ENCODE peak calls at places on chromosomes 3 and 15, in seven cellular contexts. Y is effector memory CD4-positive, alpha-beta T cell; B is testis; S is colonic mucosa; C is cardiac muscle cell; J is naive thymus-derived CD4-positive, alpha-beta T cell; Z is Peyer's patch. V is an unnamed sample.

GRCh38 chr3:161796780-161797179 is 300.2 kb downstream of the OTOL1 start:
- DNase-seq in B (no peak), Z (no peak), S (no peak), J (no peak), C (no peak), Y (no peak), V (no peak)

GRCh38 chr3:15339786-15340215 is 7.4 kb upstream of the SH3BP5 start:
- DNase-seq in C (no peak), S (no peak), B (no peak), J (no peak), Z (no peak), Y (no peak), V (no peak)

GRCh38 chr15:59303641-59304433 is 68.8 kb downstream of the MYO1E start:
- DNase-seq in Z (no peak), Y (no peak), C (no peak), J (no peak), B (no peak), S (no peak), V (no peak)

GRCh38 chr3:5004319-5005152 is 25.3 kb downstream of the BHLHE40 start:
- DNase-seq in S (no peak), Z (no peak), B (no peak), J (no peak), C (no peak), Y (no peak), V (no peak)

GRCh38 chr3:144677118-144677517 is 705.5 kb downstream of the DIPK2A start:
- DNase-seq in Z (no peak), J (no peak), B (no peak), Y (no peak), S (no peak), C (no peak), V (no peak)

GRCh38 chr3:193932576-193932975 is 203.4 kb upstream of the HES1 start:
- DNase-seq in J (no peak), Y (no peak), B (no peak), Z (no peak), C (no peak), S (no peak), V (no peak)

GRCh38 chr15:40825661-40826088 is 2.8 kb downstream of the PPP1R14D start:
- DNase-seq in C (no peak), B (no peak), S (peak; percentile 86), Y (no peak), Z (no peak), J (no peak), V (no peak)

GRCh38 chr3:85697156-85697555 is 738.4 kb downstream of the CADM2 start:
- DNase-seq in B (no peak), S (no peak), C (no peak), Z (no peak), Y (no peak), J (no peak), V (no peak)

GRCh38 chr3:111954228-111954990 is 24.4 kb upstream of the ABHD10 start:
- DNase-seq in Y (no peak), S (no peak), J (no peak), B (no peak), Z (no peak), C (no peak), V (no peak)

GRCh38 chr3:101827211-101828174 is 21.8 kb upstream of the NFKBIZ start:
- DNase-seq in C (peak; percentile 89), Y (peak; percentile 72), J (peak; percentile 83), S (peak; percentile 84), Z (peak; percentile 90), B (peak; percentile 80), V (peak; percentile 67)

GRCh38 chr3:161296814-161297213 is 74.5 kb downstream of the SPTSSB start:
- DNase-seq in B (no peak), C (no peak), Z (no peak), Y (no peak), S (no peak), J (no peak), V (no peak)

GRCh38 chr3:124767259-124767658 is 37.0 kb downstream of the UMPS start:
- DNase-seq in C (no peak), Z (no peak), J (no peak), B (no peak), Y (no peak), S (no peak), V (no peak)
- H3K27ac ChIP-seq in C (no peak overlapping the region), Z (no peak overlapping the region), J (no peak overlapping the region), B (no peak overlapping the region), Y (no peak overlapping the region), S (no peak overlapping the region), V (no peak overlapping the region)

DNA sequence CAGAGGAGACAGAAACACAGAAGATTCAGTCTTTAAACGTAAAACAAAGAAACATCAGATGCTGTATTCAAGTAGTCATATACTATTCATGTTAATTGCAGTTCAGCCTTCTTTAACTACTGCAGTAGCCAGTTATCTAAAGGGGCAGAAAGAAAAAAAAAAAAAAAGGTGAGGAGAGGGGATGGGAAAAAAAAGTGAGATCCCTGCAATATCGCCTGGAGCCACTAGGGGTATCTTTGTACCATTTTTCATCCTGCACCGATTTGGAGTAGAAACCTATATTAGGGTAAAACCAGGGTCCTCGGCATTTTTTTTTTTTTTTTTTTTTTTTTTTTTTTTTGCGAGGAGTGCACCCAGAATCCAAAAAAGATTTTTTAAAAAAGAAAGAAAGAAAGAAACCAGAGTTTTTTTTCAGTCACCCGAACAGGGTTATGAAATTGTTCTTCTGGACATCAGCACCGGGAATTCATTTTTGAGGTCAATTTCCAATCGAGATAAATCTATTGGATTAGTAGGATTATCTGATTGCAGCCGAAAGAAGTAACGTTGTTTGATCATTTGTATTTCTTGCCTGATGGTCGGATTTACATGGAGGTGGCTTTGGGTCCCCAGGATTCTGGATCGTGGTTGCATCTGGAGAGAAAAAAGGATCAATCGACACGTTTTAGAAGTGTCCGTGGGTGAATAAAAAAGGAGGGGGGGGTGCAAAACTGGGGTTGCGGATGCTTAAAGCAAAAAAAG is 186.7 kb downstream of the NLGN1 start:
- DNase-seq in S (no peak), C (peak; percentile 70), J (no peak), B (peak; percentile 45), Z (no peak), Y (no peak), V (no peak)
- H3K4me3 ChIP-seq in S (peak overlapping the region; percentile 25), C (peak overlapping the region; percentile 36), J (no peak overlapping the region), B (peak overlapping the region; percentile 59), Z (no peak overlapping the region), Y (no peak overlapping the region), V (peak overlapping the region; percentile 68)

GRCh38 chr3:20680990-20681628 is 495.1 kb upstream of the SGO1 start:
- DNase-seq in Z (no peak), J (no peak), Y (no peak), S (no peak), B (no peak), C (no peak), V (no peak)
- H3K36me3 ChIP-seq in Z (no peaks in the 10 kb centered on the region), J (no peaks in the 10 kb centered on the region), Y (no peaks in the 10 kb centered on the region), S (no peaks in the 10 kb centered on the region), B (no peaks in the 10 kb centered on the region), C (no peaks in the 10 kb centered on the region), V (no peaks in the 10 kb centered on the region)

DNA sequence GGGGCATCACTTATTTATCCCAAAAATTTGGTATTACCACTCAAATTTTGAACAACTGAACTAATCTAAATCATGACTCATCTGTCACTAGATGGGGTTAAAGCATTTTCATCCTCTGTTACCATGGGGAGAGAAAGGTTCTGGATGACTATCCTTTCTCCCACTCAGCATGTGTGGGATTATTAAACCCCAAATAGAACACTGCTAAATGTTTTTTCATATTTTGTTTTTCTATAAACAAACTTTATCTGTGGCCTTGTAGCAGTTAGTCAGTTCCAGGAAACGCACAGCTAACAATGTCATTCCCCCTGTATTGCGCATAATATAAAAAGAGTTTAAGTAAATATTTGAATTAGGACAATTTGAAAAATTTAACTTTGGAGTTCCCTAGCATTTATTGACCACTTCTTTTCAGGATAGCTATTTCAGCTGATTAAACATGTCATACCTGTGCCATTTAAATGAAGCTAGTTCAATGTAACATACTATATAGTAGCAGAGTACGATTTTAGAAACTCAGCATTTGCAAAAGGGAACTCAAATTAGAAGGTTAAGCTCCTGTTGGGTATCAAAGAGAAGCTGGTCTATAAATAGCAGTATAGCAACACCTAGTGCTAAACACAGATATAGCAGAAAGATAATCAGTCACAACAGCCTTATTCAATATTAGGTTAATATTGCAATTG is 9.2 kb upstream of the TMEM212 start:
- DNase-seq in S (no peak), Z (no peak), B (no peak), J (no peak), Y (no peak), C (no peak), V (no peak)
- H3K27ac ChIP-seq in S (no peak overlapping the region), Z (no peak overlapping the region), B (peak overlapping the region; percentile 18), J (no peak overlapping the region), Y (no peak overlapping the region), C (peak overlapping the region; percentile 66), V (peak overlapping the region; percentile 85)

GRCh38 chr3:37946531-37946889 is 44.1 kb upstream of the VILL start:
- DNase-seq in C (no peak), B (no peak), Y (no peak), Z (no peak), S (no peak), J (no peak), V (no peak)
- H3K4me3 ChIP-seq in C (no peak overlapping the region), B (no peak overlapping the region), Y (no peak overlapping the region), Z (no peak overlapping the region), S (no peak overlapping the region), J (no peak overlapping the region), V (no peak overlapping the region)

DNA sequence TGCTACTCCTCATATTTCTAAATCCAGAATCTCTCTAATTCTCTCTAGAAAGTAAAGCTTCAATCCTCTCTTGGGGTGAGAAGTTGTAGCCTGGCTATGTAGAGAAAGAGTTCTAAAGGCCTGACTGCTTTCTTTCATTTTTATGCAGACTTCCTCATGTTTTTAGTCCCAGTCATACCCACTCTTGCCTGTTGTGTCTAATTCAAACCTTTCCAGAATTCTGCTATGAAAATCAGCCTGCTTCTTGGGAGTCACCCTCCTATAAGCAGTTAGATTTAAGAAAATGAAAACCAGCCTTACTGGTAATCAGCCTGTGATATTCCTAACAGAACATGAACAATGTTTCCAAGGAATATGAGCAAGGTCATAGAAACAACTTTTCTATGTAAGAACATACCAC is 14.8 kb upstream of the ZNF639 start:
- DNase-seq in Y (no peak), J (no peak), B (no peak), Z (no peak), S (no peak), C (no peak), V (no peak)
- H3K36me3 ChIP-seq in Y (no peaks in the 10 kb centered on the region), J (no peaks in the 10 kb centered on the region), B (no peaks in the 10 kb centered on the region), Z (no peaks in the 10 kb centered on the region), S (no peaks in the 10 kb centered on the region), C (no peaks in the 10 kb centered on the region), V (no peaks in the 10 kb centered on the region)

GRCh38 chr3:120742198-120743080 is at the start of the genes GTF2E1 and RABL3:
- DNase-seq in Y (peak; percentile 96), S (peak; percentile 99), C (peak; percentile 98), J (peak; percentile 98), B (peak; percentile 99), Z (peak; percentile 98), V (peak; percentile 97)
- H3K27ac ChIP-seq in Y (peak within 1 kb of the TSS; percentile 99), S (peak within 1 kb of the TSS; percentile 91), C (peak within 1 kb of the TSS; percentile 99), J (peak within 1 kb of the TSS; percentile 98), B (peak within 1 kb of the TSS; percentile 93), Z (peak within 1 kb of the TSS; percentile 92), V (peak within 1 kb of the TSS; percentile 97)

DNA sequence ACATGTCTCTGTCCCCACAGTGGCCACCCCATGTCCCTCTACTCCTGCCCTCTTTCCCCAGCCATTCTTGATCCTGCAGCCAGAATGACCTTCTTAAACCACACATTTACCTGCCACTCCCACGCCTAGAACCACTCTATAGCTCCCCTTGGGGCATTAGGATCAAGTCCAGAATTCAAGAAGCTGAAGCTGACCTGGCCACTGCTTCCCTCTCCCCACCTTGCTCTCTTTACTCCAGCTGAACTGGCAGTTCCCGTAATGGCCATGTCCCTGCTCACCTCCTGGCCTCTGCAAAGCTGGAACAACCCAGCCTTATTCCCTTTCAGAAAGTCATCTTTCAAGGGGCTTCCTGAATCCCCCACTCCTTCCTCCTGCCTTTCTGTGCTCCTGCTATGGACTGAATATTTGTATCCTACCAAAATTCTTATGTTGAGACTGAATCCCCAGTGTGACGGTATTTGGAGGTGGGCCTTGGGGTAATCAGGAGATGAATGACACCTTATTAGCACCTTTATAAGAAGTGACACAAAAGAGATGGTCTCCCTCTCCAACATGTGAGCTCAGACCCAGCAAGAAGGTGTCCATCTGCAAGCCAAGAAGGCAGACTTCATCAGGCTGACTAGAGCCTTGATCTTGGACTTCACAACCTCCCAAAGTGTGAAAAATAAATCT is 3.8 kb downstream of the CSRNP1 start:
- DNase-seq in J (no peak), B (no peak), Y (no peak), S (no peak), Z (no peak), C (no peak), V (no peak)
- H3K4me3 ChIP-seq in J (no peak overlapping the region), B (no peak overlapping the region), Y (no peak overlapping the region), S (no peak overlapping the region), Z (no peak overlapping the region), C (no peak overlapping the region), V (peak overlapping the region; percentile 96)

V was measured in left ventricle myocardium inferior.